ENCODE peak calls at places on chromosomes 12 and 14, in ten cellular contexts. F is DMS153; C is heart right ventricle; H is T follicular helper cell; P is activated naive CD4-positive, alpha-beta T cell; Q is anterior cingulate cortex; L is amygdala; A is activated CD8-positive, alpha-beta memory T cell treated with anti-CD3 and anti-CD28 coated beads, Interleukin-2, amount 50 U/mL, for 48 hours; B is astrocyte; N is pulmonary artery endothelial cell. X is an unnamed sample.

GRCh38 chr12:68011206-68011881 is 22.1 kb downstream of the IFNG-AS1 start:
- DNase-seq in F (no peak), C (no peak), H (no peak), P (no peak), Q (no peak), L (no peak), A (no peak), B (no peak), N (no peak), X (no peak)

GRCh38 chr12:1707051-1707450 is 16.2 kb downstream of the ADIPOR2 start:
- DNase-seq in F (no peak), C (no peak), H (no peak), P (no peak), Q (no peak), L (no peak), A (no peak), B (no peak), N (no peak), X (no peak)

GRCh38 chr12:107359382-107359781 is 266.0 kb upstream of the CRY1 start:
- DNase-seq in F (no peak), C (no peak), H (no peak), P (no peak), Q (no peak), L (no peak), A (no peak), B (peak; percentile 57), N (no peak), X (no peak)

GRCh38 chr12:52020539-52021336 is 14.0 kb downstream of the TAMALIN start:
- DNase-seq in F (peak; percentile 25), C (no peak), H (peak; percentile 43), P (peak; percentile 38), Q (no peak), L (no peak), A (peak; percentile 77), B (no peak), N (no peak), X (no peak)

GRCh38 chr14:91555531-91555930 is 45.4 kb upstream of the PPP4R3A start:
- DNase-seq in F (no peak), C (no peak), H (no peak), P (no peak), Q (no peak), L (no peak), A (no peak), B (no peak), N (no peak), X (no peak)

GRCh38 chr12:120754792-120755191 is 29.2 kb downstream of the ACADS start:
- DNase-seq in F (no peak), C (no peak), H (no peak), P (no peak), Q (no peak), L (no peak), A (no peak), B (no peak), N (no peak), X (no peak)

GRCh38 chr12:24500466-24501232 is 448.3 kb downstream of the BCAT1 start:
- DNase-seq in F (no peak), C (no peak), H (no peak), P (no peak), Q (no peak), L (no peak), A (no peak), B (peak; percentile 36), N (no peak), X (no peak)

GRCh38 chr14:26765768-26766550 is 168.1 kb upstream of the NOVA1 start:
- DNase-seq in F (peak; percentile 61), C (peak; percentile 45), H (no peak), P (no peak), Q (no peak), L (no peak), A (no peak), B (peak; percentile 93), N (no peak), X (no peak)

GRCh38 chr12:52260351-52261210 is 13.9 kb upstream of the KRT86 start:
- DNase-seq in F (no peak), C (no peak), H (no peak), P (no peak), Q (no peak), L (no peak), A (no peak), B (peak; percentile 74), N (no peak), X (no peak)

GRCh38 chr12:52151859-52152783 is 39.7 kb downstream of the KRT80 start:
- DNase-seq in F (no peak), C (peak; percentile 63), H (peak; percentile 69), P (peak; percentile 60), Q (no peak), L (no peak), A (peak; percentile 87), B (no peak), N (no peak), X (no peak)

GRCh38 chr12:121576851-121577391 is 3.9 kb downstream of the KDM2B start:
- DNase-seq in F (no peak), C (no peak), H (no peak), P (no peak), Q (no peak), L (no peak), A (no peak), B (peak; percentile 85), N (no peak), X (no peak)

GRCh38 chr12:115135800-115136211 is 451.8 kb upstream of the TBX3 start:
- DNase-seq in F (peak; percentile 95), C (peak; percentile 70), H (no peak), P (no peak), Q (no peak), L (peak; percentile 12), A (no peak), B (peak; percentile 45), N (no peak), X (no peak)

GRCh38 chr12:58106185-58106584 is 164.8 kb downstream of the ATP23 start:
- DNase-seq in F (no peak), C (no peak), H (no peak), P (no peak), Q (no peak), L (no peak), A (no peak), B (no peak), N (no peak), X (no peak)

GRCh38 chr14:54775486-54776100 is 127.0 kb downstream of the GCH1 start:
- DNase-seq in F (no peak), C (no peak), H (no peak), P (no peak), Q (no peak), L (no peak), A (peak; percentile 53), B (no peak), N (no peak), X (no peak)

GRCh38 chr12:84954415-84954814 is 41.8 kb upstream of the SLC6A15 start:
- DNase-seq in F (no peak), C (no peak), H (no peak), P (no peak), Q (no peak), L (no peak), A (no peak), B (no peak), N (no peak), X (no peak)

GRCh38 chr12:3157581-3158328 is 80.6 kb downstream of the TSPAN9 start:
- DNase-seq in F (no peak), C (no peak), H (no peak), P (no peak), Q (no peak), L (no peak), A (no peak), B (no peak), N (no peak), X (peak; percentile 48)

GRCh38 chr12:64656429-64656828 is 46.1 kb downstream of the RASSF3 start:
- DNase-seq in F (no peak), C (no peak), H (no peak), P (no peak), Q (no peak), L (no peak), A (no peak), B (peak; percentile 27), N (no peak), X (no peak)

GRCh38 chr14:38419579-38419978 is 163.7 kb upstream of the CLEC14A start:
- DNase-seq in F (no peak), C (no peak), H (no peak), P (no peak), Q (no peak), L (no peak), A (no peak), B (peak; percentile 10), N (no peak), X (no peak)

X was measured in chondrocyte.